ENCODE peak calls at places on chromosome 5, in seven cellular contexts. One of them, this sample, is unnamed.

GRCh38 chr5:81782811-81783210 is 31.9 kb upstream of the SSBP2 start:
- DNase-seq in activated T-cell treated with anti-CD3 and anti-CD28 coated beads, Interleukin-2, amount 50 U/mL, for 1 hour: no peak
- DNase-seq in endothelial cell: no peak
- DNase-seq in stromal cell of bone marrow: no peak
- DNase-seq in SJSA1: no peak
- DNase-seq in kidney epithelial cell: no peak
- DNase-seq in tibial nerve: no peak
- DNase-seq in this sample: no peak

GRCh38 chr5:74624501-74624900 is 16.0 kb downstream of the ENC1 start:
- DNase-seq in activated T-cell treated with anti-CD3 and anti-CD28 coated beads, Interleukin-2, amount 50 U/mL, for 1 hour: no peak
- DNase-seq in endothelial cell: no peak
- DNase-seq in stromal cell of bone marrow: no peak
- DNase-seq in SJSA1: no peak
- DNase-seq in kidney epithelial cell: no peak
- DNase-seq in tibial nerve: no peak
- DNase-seq in this sample: no peak

GRCh38 chr5:13566903-13567339 is 377.6 kb downstream of the DNAH5 start:
- DNase-seq in activated T-cell treated with anti-CD3 and anti-CD28 coated beads, Interleukin-2, amount 50 U/mL, for 1 hour: no peak
- DNase-seq in endothelial cell: no peak
- DNase-seq in stromal cell of bone marrow: peak; percentile 63
- DNase-seq in SJSA1: peak; percentile 8
- DNase-seq in kidney epithelial cell: peak; percentile 41
- DNase-seq in tibial nerve: no peak
- DNase-seq in this sample: no peak

GRCh38 chr5:177133845-177134652 is 476 bp downstream of the NSD1 start:
- DNase-seq in activated T-cell treated with anti-CD3 and anti-CD28 coated beads, Interleukin-2, amount 50 U/mL, for 1 hour: peak; percentile 73
- DNase-seq in endothelial cell: peak; percentile 70
- DNase-seq in stromal cell of bone marrow: no peak
- DNase-seq in SJSA1: peak; percentile 85
- DNase-seq in kidney epithelial cell: no peak
- DNase-seq in tibial nerve: no peak
- DNase-seq in this sample: peak; percentile 89

GRCh38 chr5:56705217-56705616 is 110.1 kb upstream of the MAP3K1 start:
- DNase-seq in activated T-cell treated with anti-CD3 and anti-CD28 coated beads, Interleukin-2, amount 50 U/mL, for 1 hour: no peak
- DNase-seq in endothelial cell: no peak
- DNase-seq in stromal cell of bone marrow: no peak
- DNase-seq in SJSA1: no peak
- DNase-seq in kidney epithelial cell: no peak
- DNase-seq in tibial nerve: no peak
- DNase-seq in this sample: no peak

GRCh38 chr5:77076961-77077820 is 9.9 kb downstream of the ZBED3 start:
- DNase-seq in activated T-cell treated with anti-CD3 and anti-CD28 coated beads, Interleukin-2, amount 50 U/mL, for 1 hour: peak; percentile 66
- DNase-seq in endothelial cell: peak; percentile 88
- DNase-seq in stromal cell of bone marrow: peak; percentile 31
- DNase-seq in SJSA1: no peak
- DNase-seq in kidney epithelial cell: no peak
- DNase-seq in tibial nerve: peak; percentile 57
- DNase-seq in this sample: peak; percentile 94

GRCh38 chr5:58670620-58671019 is 87.7 kb downstream of the RAB3C start:
- DNase-seq in activated T-cell treated with anti-CD3 and anti-CD28 coated beads, Interleukin-2, amount 50 U/mL, for 1 hour: no peak
- DNase-seq in endothelial cell: no peak
- DNase-seq in stromal cell of bone marrow: no peak
- DNase-seq in SJSA1: no peak
- DNase-seq in kidney epithelial cell: no peak
- DNase-seq in tibial nerve: no peak
- DNase-seq in this sample: no peak

GRCh38 chr5:164204338-164204946 is 699.0 kb downstream of the MAT2B start:
- DNase-seq in activated T-cell treated with anti-CD3 and anti-CD28 coated beads, Interleukin-2, amount 50 U/mL, for 1 hour: no peak
- DNase-seq in endothelial cell: no peak
- DNase-seq in stromal cell of bone marrow: peak; percentile 81
- DNase-seq in SJSA1: no peak
- DNase-seq in kidney epithelial cell: no peak
- DNase-seq in tibial nerve: no peak
- DNase-seq in this sample: no peak

GRCh38 chr5:3564136-3564535 is 31.5 kb upstream of the IRX1 start:
- DNase-seq in activated T-cell treated with anti-CD3 and anti-CD28 coated beads, Interleukin-2, amount 50 U/mL, for 1 hour: no peak
- DNase-seq in endothelial cell: no peak
- DNase-seq in stromal cell of bone marrow: no peak
- DNase-seq in SJSA1: no peak
- DNase-seq in kidney epithelial cell: no peak
- DNase-seq in tibial nerve: no peak
- DNase-seq in this sample: no peak

GRCh38 chr5:8399471-8399870 is 530.5 kb downstream of the MTRR start:
- DNase-seq in activated T-cell treated with anti-CD3 and anti-CD28 coated beads, Interleukin-2, amount 50 U/mL, for 1 hour: no peak
- DNase-seq in endothelial cell: no peak
- DNase-seq in stromal cell of bone marrow: no peak
- DNase-seq in SJSA1: no peak
- DNase-seq in kidney epithelial cell: no peak
- DNase-seq in tibial nerve: no peak
- DNase-seq in this sample: no peak

GRCh38 chr5:177447066-177447610 is 524 bp downstream of the PRR7 start:
- DNase-seq in activated T-cell treated with anti-CD3 and anti-CD28 coated beads, Interleukin-2, amount 50 U/mL, for 1 hour: peak; percentile 82
- DNase-seq in endothelial cell: peak; percentile 53
- DNase-seq in stromal cell of bone marrow: no peak
- DNase-seq in SJSA1: no peak
- DNase-seq in kidney epithelial cell: no peak
- DNase-seq in tibial nerve: no peak
- DNase-seq in this sample: peak; percentile 90

GRCh38 chr5:40224421-40224820 is 455.3 kb upstream of the PTGER4 start:
- DNase-seq in activated T-cell treated with anti-CD3 and anti-CD28 coated beads, Interleukin-2, amount 50 U/mL, for 1 hour: no peak
- DNase-seq in endothelial cell: no peak
- DNase-seq in stromal cell of bone marrow: peak; percentile 46
- DNase-seq in SJSA1: no peak
- DNase-seq in kidney epithelial cell: peak; percentile 29
- DNase-seq in tibial nerve: no peak
- DNase-seq in this sample: no peak

GRCh38 chr5:97101189-97101910 is 41.1 kb downstream of the LIX1 start:
- DNase-seq in activated T-cell treated with anti-CD3 and anti-CD28 coated beads, Interleukin-2, amount 50 U/mL, for 1 hour: no peak
- DNase-seq in endothelial cell: no peak
- DNase-seq in stromal cell of bone marrow: no peak
- DNase-seq in SJSA1: peak; percentile 61
- DNase-seq in kidney epithelial cell: no peak
- DNase-seq in tibial nerve: no peak
- DNase-seq in this sample: no peak

GRCh38 chr5:4571248-4571950 is 568.7 kb upstream of the ADAMTS16 start:
- DNase-seq in activated T-cell treated with anti-CD3 and anti-CD28 coated beads, Interleukin-2, amount 50 U/mL, for 1 hour: no peak
- DNase-seq in endothelial cell: no peak
- DNase-seq in stromal cell of bone marrow: no peak
- DNase-seq in SJSA1: peak; percentile 76
- DNase-seq in kidney epithelial cell: no peak
- DNase-seq in tibial nerve: no peak
- DNase-seq in this sample: no peak

GRCh38 chr5:68049053-68049713 is 166.4 kb upstream of the PIK3R1 start:
- DNase-seq in activated T-cell treated with anti-CD3 and anti-CD28 coated beads, Interleukin-2, amount 50 U/mL, for 1 hour: no peak
- DNase-seq in endothelial cell: no peak
- DNase-seq in stromal cell of bone marrow: no peak
- DNase-seq in SJSA1: no peak
- DNase-seq in kidney epithelial cell: no peak
- DNase-seq in tibial nerve: no peak
- DNase-seq in this sample: no peak

GRCh38 chr5:93887678-93888077 is 146.3 kb upstream of the POU5F2 start:
- DNase-seq in activated T-cell treated with anti-CD3 and anti-CD28 coated beads, Interleukin-2, amount 50 U/mL, for 1 hour: no peak
- DNase-seq in endothelial cell: no peak
- DNase-seq in stromal cell of bone marrow: no peak
- DNase-seq in SJSA1: no peak
- DNase-seq in kidney epithelial cell: no peak
- DNase-seq in tibial nerve: no peak
- DNase-seq in this sample: no peak

GRCh38 chr5:2675548-2675947 is 75.9 kb downstream of the IRX2 start:
- DNase-seq in activated T-cell treated with anti-CD3 and anti-CD28 coated beads, Interleukin-2, amount 50 U/mL, for 1 hour: no peak
- DNase-seq in endothelial cell: no peak
- DNase-seq in stromal cell of bone marrow: no peak
- DNase-seq in SJSA1: no peak
- DNase-seq in kidney epithelial cell: no peak
- DNase-seq in tibial nerve: no peak
- DNase-seq in this sample: no peak

GRCh38 chr5:6700686-6701355 is 12.4 kb upstream of the TENT4A start:
- DNase-seq in activated T-cell treated with anti-CD3 and anti-CD28 coated beads, Interleukin-2, amount 50 U/mL, for 1 hour: no peak
- DNase-seq in endothelial cell: no peak
- DNase-seq in stromal cell of bone marrow: no peak
- DNase-seq in SJSA1: no peak
- DNase-seq in kidney epithelial cell: no peak
- DNase-seq in tibial nerve: no peak
- DNase-seq in this sample: no peak

GRCh38 chr5:149729150-149729549 is 960 bp upstream of the PPARGC1B start:
- DNase-seq in activated T-cell treated with anti-CD3 and anti-CD28 coated beads, Interleukin-2, amount 50 U/mL, for 1 hour: no peak
- DNase-seq in endothelial cell: no peak
- DNase-seq in stromal cell of bone marrow: no peak
- DNase-seq in SJSA1: no peak
- DNase-seq in kidney epithelial cell: no peak
- DNase-seq in tibial nerve: no peak
- DNase-seq in this sample: no peak

This sample was measured in SK-N-SH.